ENCODE peak calls at places on chromosomes 16 and 17, in six cellular contexts. G is lung; L is CD8-positive, alpha-beta T cell; P is lower lobe of right lung; W is thoracic aorta; D is naive thymus-derived CD4-positive, alpha-beta T cell. J is an unnamed sample.

GRCh38 chr17:38897671-38898290 is 27.6 kb upstream of the LASP1NB start:
- DNase-seq in G (no peak), P (no peak), D (no peak), L (no peak), W (no peak), J (no peak)

GRCh38 chr17:40577611-40578065 is 12.4 kb upstream of the CCR7 start:
- DNase-seq in L (no peak), G (no peak), P (no peak), W (no peak), D (no peak), J (no peak)

GRCh38 chr17:8067806-8068205 is 19.7 kb downstream of the ALOX12B start:
- DNase-seq in L (no peak), W (no peak), P (peak; percentile 44), G (no peak), D (no peak), J (no peak)

GRCh38 chr16:8863594-8864424 is 5.0 kb downstream of the CARHSP1 start:
- DNase-seq in W (no peak), D (no peak), G (no peak), P (no peak), L (no peak), J (no peak)

GRCh38 chr17:72456026-72456569 is 335.3 kb downstream of the SOX9 start:
- DNase-seq in L (no peak), W (no peak), P (no peak), G (no peak), D (no peak), J (no peak)

GRCh38 chr17:57534863-57535651 is 210.0 kb downstream of the CCDC182 start:
- DNase-seq in P (no peak), D (no peak), G (no peak), L (no peak), W (no peak), J (no peak)

GRCh38 chr17:64156670-64157069 is 26.7 kb upstream of the ERN1 start:
- DNase-seq in L (no peak), P (no peak), W (no peak), D (no peak), G (no peak), J (peak; percentile 53)

GRCh38 chr17:39688475-39688835 is 598 bp upstream of the PGAP3 start:
- DNase-seq in W (no peak), D (no peak), L (no peak), P (no peak), G (no peak), J (no peak)

GRCh38 chr17:28216528-28216927 is 102.5 kb upstream of the TMEM97 start:
- DNase-seq in G (no peak), D (no peak), W (no peak), L (no peak), P (no peak), J (no peak)

GRCh38 chr17:3994221-3994576 is 30.0 kb upstream of the ATP2A3 start:
- DNase-seq in D (no peak), L (no peak), G (no peak), P (no peak), W (no peak), J (no peak)

GRCh38 chr16:56547120-56547948 is 17.5 kb upstream of the MT4 start:
- DNase-seq in G (no peak), W (no peak), P (no peak), D (no peak), L (no peak), J (no peak)

GRCh38 chr16:75477680-75478473 is 13.4 kb upstream of the TMEM170A start:
- DNase-seq in P (no peak), W (no peak), L (no peak), D (no peak), G (no peak), J (no peak)

GRCh38 chr17:42891539-42892152 is 9.0 kb upstream of the G6PC1 start:
- DNase-seq in W (no peak), D (no peak), G (no peak), L (no peak), P (no peak), J (peak; percentile 75)

GRCh38 chr17:69213059-69213813 is 15.4 kb downstream of the ABCA10 start:
- DNase-seq in G (no peak), L (no peak), P (no peak), D (no peak), W (no peak), J (no peak)

GRCh38 chr17:51154176-51154575 is 817 bp downstream of the NME1 start:
- DNase-seq in P (no peak), W (no peak), L (no peak), D (no peak), G (no peak), J (no peak)

GRCh38 chr17:7001562-7001961 is 5.7 kb downstream of the ALOX12 start:
- DNase-seq in G (no peak), L (no peak), W (no peak), D (peak; percentile 44), P (no peak), J (no peak)

GRCh38 chr16:53545433-53545832 is 42.4 kb upstream of the AKTIP start:
- DNase-seq in L (peak; percentile 52), W (no peak), D (peak; percentile 35), P (no peak), G (no peak), J (no peak)

GRCh38 chr16:67963325-67964321 is 4.8 kb downstream of the SLC12A4 start:
- DNase-seq in P (no peak), G (no peak), W (no peak), D (no peak), L (no peak), J (no peak)

GRCh38 chr17:15441315-15441714 is 26.1 kb downstream of the CDRT4 start:
- DNase-seq in P (no peak), W (no peak), G (no peak), L (no peak), D (no peak), J (no peak)

GRCh38 chr17:16363749-16364536 is 10.7 kb upstream of the CENPV start:
- DNase-seq in W (peak; percentile 57), G (peak; percentile 77), P (peak; percentile 78), D (peak; percentile 70), L (peak; percentile 77), J (no peak)

GRCh38 chr17:17696871-17697633 is 15.8 kb downstream of the RAI1 start:
- DNase-seq in P (no peak), G (no peak), D (no peak), W (no peak), L (no peak), J (no peak)

GRCh38 chr16:58727028-58727781 is 6.9 kb downstream of the GOT2 start:
- DNase-seq in P (no peak), G (no peak), L (no peak), D (no peak), W (no peak), J (no peak)

GRCh38 chr17:8997994-8998628 is 23.2 kb upstream of the NTN1 start:
- DNase-seq in W (no peak), P (peak; percentile 81), L (peak; percentile 80), G (peak; percentile 68), D (peak; percentile 80), J (peak; percentile 79)

GRCh38 chr16:84178146-84178765 is 8.6 kb downstream of the TAF1C start:
- DNase-seq in L (no peak), P (no peak), D (no peak), G (no peak), W (no peak), J (no peak)

GRCh38 chr17:62179525-62180161 is 114.6 kb upstream of the MED13 start:
- DNase-seq in G (no peak), W (no peak), L (no peak), P (no peak), D (no peak), J (no peak)

GRCh38 chr16:86921289-86921688 is 342.9 kb downstream of the FOXL1 start:
- DNase-seq in L (no peak), G (no peak), D (no peak), P (no peak), W (no peak), J (no peak)

GRCh38 chr16:57479043-57479421 is 7.3 kb downstream of the DOK4 start:
- DNase-seq in D (no peak), P (no peak), W (no peak), G (no peak), L (no peak), J (no peak)

GRCh38 chr17:79026345-79027273 is 2.6 kb downstream of the C1QTNF1 start:
- DNase-seq in G (no peak), L (no peak), D (no peak), P (no peak), W (no peak), J (peak; percentile 72)
- H3K27me3 ChIP-seq in G (no peaks in the 10 kb centered on the region), L (no peaks in the 10 kb centered on the region), D (no peaks in the 10 kb centered on the region), P (peaks cover 9% of the 10 kb centered on the region), W (no peaks in the 10 kb centered on the region), J (no peaks in the 10 kb centered on the region)

GRCh38 chr17:5080591-5080990 is 2.3 kb downstream of the ZFP3 start:
- DNase-seq in D (no peak), W (no peak), L (no peak), G (no peak), P (no peak), J (no peak)

GRCh38 chr17:5078106-5079028 is at the start of gene ZFP3:
- DNase-seq in L (peak; percentile 75), D (peak; percentile 76), W (no peak), G (peak; percentile 89), P (peak; percentile 93), J (peak; percentile 90)

GRCh38 chr17:5077781-5078105 is 524 bp upstream of the ZFP3 start:
- DNase-seq in W (no peak), G (no peak), P (no peak), L (no peak), D (no peak), J (no peak)
- H3K4me3 ChIP-seq in W (peak overlapping the region; percentile 83), G (peak overlapping the region; percentile 93), P (peak overlapping the region; percentile 88), L (peak overlapping the region; percentile 80), D (peak overlapping the region; percentile 81), J (peak overlapping the region; percentile 79)

GRCh38 chr16:2585651-2586081 is 47.8 kb downstream of the PDPK1 start:
- DNase-seq in W (no peak), L (no peak), D (no peak), G (no peak), P (no peak), J (no peak)

GRCh38 chr16:2586241-2586640 is 48.4 kb downstream of the PDPK1 start:
- DNase-seq in D (no peak), G (no peak), W (no peak), L (no peak), P (peak; percentile 32), J (no peak)

GRCh38 chr16:2586901-2587480 is 49.2 kb downstream of the PDPK1 start:
- DNase-seq in D (no peak), G (no peak), W (no peak), P (peak; percentile 42), L (no peak), J (no peak)

GRCh38 chr16:2584742-2585650 is 47.2 kb downstream of the PDPK1 start:
- DNase-seq in P (peak; percentile 36), L (no peak), D (no peak), W (no peak), G (no peak), J (peak; percentile 50)

GRCh38 chr16:2587891-2588565 is 50.2 kb downstream of the PDPK1 start:
- DNase-seq in P (peak; percentile 25), D (no peak), G (no peak), W (no peak), L (no peak), J (no peak)
- H3K4me1 ChIP-seq in P (no peaks in the 10 kb centered on the region), D (no peaks in the 10 kb centered on the region), G (peaks cover 4% of the 10 kb centered on the region), W (peaks cover 21% of the 10 kb centered on the region), L (peaks cover 11% of the 10 kb centered on the region), J (peaks cover 16% of the 10 kb centered on the region)

DNA sequence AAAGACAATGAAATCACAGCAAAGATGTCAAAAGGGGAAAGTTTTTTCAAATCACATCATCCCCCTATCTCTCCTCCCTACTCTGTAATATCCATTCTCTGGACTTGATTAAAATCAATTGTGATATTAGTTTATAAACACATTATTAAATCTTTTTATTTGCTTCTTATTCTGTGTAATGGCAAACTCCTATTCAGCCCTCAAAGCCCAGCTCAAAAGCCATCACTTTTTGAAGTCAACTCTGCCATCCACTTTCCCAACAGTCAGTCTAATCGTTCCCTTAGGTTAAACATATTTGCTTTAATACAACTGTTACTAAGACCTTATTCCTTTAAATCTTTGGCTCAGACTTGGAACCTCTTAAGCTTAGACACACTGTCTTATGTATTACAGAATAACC is 244.5 kb upstream of the CDH11 start:
- DNase-seq in W (no peak), D (no peak), L (no peak), P (no peak), G (no peak), J (no peak)
- H3K27me3 ChIP-seq in W (no peaks in the 10 kb centered on the region), D (no peaks in the 10 kb centered on the region), L (no peaks in the 10 kb centered on the region), P (no peaks in the 10 kb centered on the region), G (no peaks in the 10 kb centered on the region), J (no peaks in the 10 kb centered on the region)

J was measured in ascending aorta.